ENCODE peak calls at places on chromosomes 16 and 17, in eight cellular contexts. One of them, this sample, is unnamed. For H3K4me1, the result is how much of the 10 kb centered on the place peaks cover.

GRCh38 chr17:65609749-65610148 is 48.3 kb upstream of the AXIN2 start:
- DNase-seq in body of pancreas: no peak
- DNase-seq in prostate gland: peak
- DNase-seq in K562: no peak
- DNase-seq in A549: no peak
- DNase-seq in uterus: no peak
- DNase-seq in ovary: no peak
- DNase-seq in spleen: no peak
- DNase-seq in this sample: no peak

GRCh38 chr16:66402591-66403230 is 24.4 kb upstream of the BEAN1 start:
- DNase-seq in body of pancreas: no peak
- DNase-seq in prostate gland: no peak
- DNase-seq in K562: no peak
- DNase-seq in A549: no peak
- DNase-seq in uterus: no peak
- DNase-seq in ovary: no peak
- DNase-seq in spleen: no peak
- DNase-seq in this sample: no peak

GRCh38 chr17:10668771-10669170 is 11.7 kb upstream of the MYH3 start:
- DNase-seq in body of pancreas: no peak
- DNase-seq in prostate gland: no peak
- DNase-seq in K562: no peak
- DNase-seq in A549: peak
- DNase-seq in uterus: no peak
- DNase-seq in ovary: no peak
- DNase-seq in spleen: no peak
- DNase-seq in this sample: no peak

GRCh38 chr16:67463059-67463458 is 17.9 kb downstream of the ATP6V0D1 start:
- DNase-seq in body of pancreas: no peak
- DNase-seq in prostate gland: peak
- DNase-seq in K562: no peak
- DNase-seq in A549: no peak
- DNase-seq in uterus: no peak
- DNase-seq in ovary: no peak
- DNase-seq in spleen: no peak
- DNase-seq in this sample: no peak

GRCh38 chr17:18319604-18320256 is 4.6 kb downstream of the SMCR8 start:
- DNase-seq in body of pancreas: no peak
- DNase-seq in prostate gland: peak
- DNase-seq in K562: no peak
- DNase-seq in A549: peak
- DNase-seq in uterus: no peak
- DNase-seq in ovary: no peak
- DNase-seq in spleen: peak
- DNase-seq in this sample: no peak

GRCh38 chr17:40536731-40537171 is 28.5 kb downstream of the CCR7 start:
- DNase-seq in body of pancreas: no peak
- DNase-seq in prostate gland: peak
- DNase-seq in K562: no peak
- DNase-seq in A549: peak
- DNase-seq in uterus: peak
- DNase-seq in ovary: peak
- DNase-seq in spleen: peak
- DNase-seq in this sample: peak

GRCh38 chr17:11986939-11987329 is 10.3 kb downstream of the ZNF18 start:
- DNase-seq in body of pancreas: no peak
- DNase-seq in prostate gland: no peak
- DNase-seq in K562: peak
- DNase-seq in A549: peak
- DNase-seq in uterus: no peak
- DNase-seq in ovary: no peak
- DNase-seq in spleen: no peak
- DNase-seq in this sample: no peak

GRCh38 chr17:39705786-39706348 is 6.0 kb downstream of the ERBB2 start:
- DNase-seq in body of pancreas: peak
- DNase-seq in prostate gland: peak
- DNase-seq in K562: no peak
- DNase-seq in A549: no peak
- DNase-seq in uterus: no peak
- DNase-seq in ovary: no peak
- DNase-seq in spleen: no peak
- DNase-seq in this sample: no peak

GRCh38 chr17:39702901-39703893 is 3.3 kb downstream of the ERBB2 start:
- DNase-seq in body of pancreas: no peak
- DNase-seq in prostate gland: peak
- DNase-seq in K562: no peak
- DNase-seq in A549: peak
- DNase-seq in uterus: no peak
- DNase-seq in ovary: no peak
- DNase-seq in spleen: no peak
- DNase-seq in this sample: no peak

GRCh38 chr17:45940826-45941225 is 46.5 kb downstream of the MAPT start:
- DNase-seq in body of pancreas: no peak
- DNase-seq in prostate gland: peak
- DNase-seq in K562: no peak
- DNase-seq in A549: no peak
- DNase-seq in uterus: peak
- DNase-seq in ovary: no peak
- DNase-seq in spleen: no peak
- DNase-seq in this sample: peak

GRCh38 chr16:85363881-85364280 is 249.2 kb upstream of the GSE1 start:
- DNase-seq in body of pancreas: no peak
- DNase-seq in prostate gland: no peak
- DNase-seq in K562: no peak
- DNase-seq in A549: no peak
- DNase-seq in uterus: no peak
- DNase-seq in ovary: no peak
- DNase-seq in spleen: no peak
- DNase-seq in this sample: no peak

GRCh38 chr17:35023538-35023937 is 40.0 kb downstream of the RFFL start:
- DNase-seq in body of pancreas: no peak
- DNase-seq in prostate gland: peak
- DNase-seq in K562: no peak
- DNase-seq in A549: no peak
- DNase-seq in uterus: no peak
- DNase-seq in ovary: no peak
- DNase-seq in spleen: no peak
- DNase-seq in this sample: no peak

GRCh38 chr17:35666967-35667552 is 64.4 kb upstream of the RASL10B start:
- DNase-seq in body of pancreas: no peak
- DNase-seq in prostate gland: no peak
- DNase-seq in K562: no peak
- DNase-seq in A549: no peak
- DNase-seq in uterus: no peak
- DNase-seq in ovary: no peak
- DNase-seq in spleen: no peak
- DNase-seq in this sample: no peak

GRCh38 chr16:22664132-22664531 is 149.8 kb upstream of the HS3ST2 start:
- DNase-seq in body of pancreas: no peak
- DNase-seq in prostate gland: no peak
- DNase-seq in K562: no peak
- DNase-seq in A549: no peak
- DNase-seq in uterus: no peak
- DNase-seq in ovary: no peak
- DNase-seq in spleen: no peak
- DNase-seq in this sample: no peak

GRCh38 chr16:78896280-78896679 is 704.3 kb downstream of the MAF start:
- DNase-seq in body of pancreas: no peak
- DNase-seq in prostate gland: no peak
- DNase-seq in K562: no peak
- DNase-seq in A549: no peak
- DNase-seq in uterus: no peak
- DNase-seq in ovary: no peak
- DNase-seq in spleen: no peak
- DNase-seq in this sample: no peak

GRCh38 chr16:55480228-55480655 is 1.2 kb downstream of the MMP2 start:
- DNase-seq in body of pancreas: peak
- DNase-seq in prostate gland: peak
- DNase-seq in K562: no peak
- DNase-seq in A549: no peak
- DNase-seq in uterus: peak
- DNase-seq in ovary: peak
- DNase-seq in spleen: no peak
- DNase-seq in this sample: peak

GRCh38 chr17:21530311-21530710 is 154.2 kb downstream of the KCNJ12 start:
- DNase-seq in body of pancreas: no peak
- DNase-seq in prostate gland: no peak
- DNase-seq in K562: no peak
- DNase-seq in A549: no peak
- DNase-seq in uterus: no peak
- DNase-seq in ovary: no peak
- DNase-seq in spleen: no peak
- DNase-seq in this sample: no peak

GRCh38 chr17:71505200-71505599 is 615.6 kb upstream of the SOX9 start:
- DNase-seq in body of pancreas: no peak
- DNase-seq in prostate gland: no peak
- DNase-seq in K562: no peak
- DNase-seq in A549: no peak
- DNase-seq in uterus: no peak
- DNase-seq in ovary: no peak
- DNase-seq in spleen: no peak
- DNase-seq in this sample: no peak

GRCh38 chr17:48757524-48757961 is 29.0 kb upstream of the HOXB13 start:
- DNase-seq in body of pancreas: no peak
- DNase-seq in prostate gland: no peak
- DNase-seq in K562: no peak
- DNase-seq in A549: no peak
- DNase-seq in uterus: no peak
- DNase-seq in ovary: no peak
- DNase-seq in spleen: no peak
- DNase-seq in this sample: no peak
- TF ChIP-seq POLR2A in body of pancreas: no peak
- TF ChIP-seq POLR2A in prostate gland: no peak
- TF ChIP-seq POLR2A in K562: no peak
- TF ChIP-seq POLR2A in A549: no peak
- TF ChIP-seq POLR2A in uterus: no peak
- TF ChIP-seq POLR2A in ovary: no peak
- TF ChIP-seq POLR2A in spleen: no peak
- TF ChIP-seq POLR2A in this sample: no peak

GRCh38 chr17:9162275-9162985 is 141.1 kb downstream of the NTN1 start:
- DNase-seq in body of pancreas: no peak
- DNase-seq in prostate gland: no peak
- DNase-seq in K562: peak
- DNase-seq in A549: peak
- DNase-seq in uterus: no peak
- DNase-seq in ovary: no peak
- DNase-seq in spleen: no peak
- DNase-seq in this sample: peak
- TF ChIP-seq CTCF in body of pancreas: peak
- TF ChIP-seq CTCF in prostate gland: no peak
- TF ChIP-seq CTCF in K562: peak
- TF ChIP-seq CTCF in A549: peak
- TF ChIP-seq CTCF in uterus: no peak
- TF ChIP-seq CTCF in ovary: no peak
- TF ChIP-seq CTCF in spleen: no peak
- TF ChIP-seq CTCF in this sample: no peak

GRCh38 chr16:49700928-49701685 is 154.8 kb downstream of the ZNF423 start:
- DNase-seq in body of pancreas: no peak
- DNase-seq in prostate gland: no peak
- DNase-seq in K562: no peak
- DNase-seq in A549: no peak
- DNase-seq in uterus: no peak
- DNase-seq in ovary: no peak
- DNase-seq in spleen: no peak
- DNase-seq in this sample: no peak
- H3K4me1 ChIP-seq in body of pancreas: under half
- H3K4me1 ChIP-seq in prostate gland: under half
- H3K4me1 ChIP-seq in K562: under half
- H3K4me1 ChIP-seq in A549: under half
- H3K4me1 ChIP-seq in uterus: under half
- H3K4me1 ChIP-seq in ovary: under half
- H3K4me1 ChIP-seq in spleen: under half
- H3K4me1 ChIP-seq in this sample: under half

GRCh38 chr17:7573324-7574080 is 5.9 kb upstream of the CD68 start:
- DNase-seq in body of pancreas: peak
- DNase-seq in prostate gland: peak
- DNase-seq in K562: peak
- DNase-seq in A549: peak
- DNase-seq in uterus: peak
- DNase-seq in ovary: peak
- DNase-seq in spleen: peak
- DNase-seq in this sample: peak

GRCh38 chr17:7572588-7573323 is 6.7 kb upstream of the CD68 start:
- DNase-seq in body of pancreas: peak
- DNase-seq in prostate gland: peak
- DNase-seq in K562: peak
- DNase-seq in A549: peak
- DNase-seq in uterus: peak
- DNase-seq in ovary: peak
- DNase-seq in spleen: peak
- DNase-seq in this sample: peak

GRCh38 chr17:7574176-7574953 is 5.1 kb upstream of the CD68 start:
- DNase-seq in body of pancreas: no peak
- DNase-seq in prostate gland: no peak
- DNase-seq in K562: no peak
- DNase-seq in A549: no peak
- DNase-seq in uterus: no peak
- DNase-seq in ovary: no peak
- DNase-seq in spleen: no peak
- DNase-seq in this sample: no peak

GRCh38 chr17:7570351-7570750 is 8.6 kb downstream of the SENP3 start:
- DNase-seq in body of pancreas: no peak
- DNase-seq in prostate gland: no peak
- DNase-seq in K562: no peak
- DNase-seq in A549: no peak
- DNase-seq in uterus: no peak
- DNase-seq in ovary: no peak
- DNase-seq in spleen: no peak
- DNase-seq in this sample: no peak

GRCh38 chr17:7572338-7572587 is 7.2 kb upstream of the CD68 start:
- DNase-seq in body of pancreas: no peak
- DNase-seq in prostate gland: no peak
- DNase-seq in K562: no peak
- DNase-seq in A549: no peak
- DNase-seq in uterus: no peak
- DNase-seq in ovary: no peak
- DNase-seq in spleen: no peak
- DNase-seq in this sample: no peak
- TF ChIP-seq POLR2A in body of pancreas: no peak
- TF ChIP-seq POLR2A in prostate gland: no peak
- TF ChIP-seq POLR2A in K562: no peak
- TF ChIP-seq POLR2A in A549: no peak
- TF ChIP-seq POLR2A in uterus: no peak
- TF ChIP-seq POLR2A in ovary: no peak
- TF ChIP-seq POLR2A in spleen: no peak
- TF ChIP-seq POLR2A in this sample: no peak

GRCh38 chr17:4833178-4833940 is at the start of gene MINK1:
- DNase-seq in body of pancreas: peak
- DNase-seq in prostate gland: peak
- DNase-seq in K562: peak
- DNase-seq in A549: peak
- DNase-seq in uterus: peak
- DNase-seq in ovary: peak
- DNase-seq in spleen: peak
- DNase-seq in this sample: peak
- TF ChIP-seq CTCF in body of pancreas: no peak
- TF ChIP-seq CTCF in prostate gland: no peak
- TF ChIP-seq CTCF in K562: no peak
- TF ChIP-seq CTCF in A549: no peak
- TF ChIP-seq CTCF in uterus: no peak
- TF ChIP-seq CTCF in ovary: no peak
- TF ChIP-seq CTCF in spleen: no peak
- TF ChIP-seq CTCF in this sample: no peak